ENCODE peak calls at places on chromosomes 1 and 21, in six cellular contexts. T is H9, Q is neuronal stem cell, V is mesenchymal stem cell, I is H1, J is trophoblast cell. G is an unnamed sample.

GRCh38 chr1:229940689-229941088 is 126.3 kb upstream of the GALNT2 start:
- DNase-seq in T (no peak), Q (no peak), V (no peak), J (no peak), I (no peak), G (peak; percentile 6)

GRCh38 chr1:6959491-6959890 is 174.2 kb downstream of the CAMTA1 start:
- DNase-seq in Q (no peak), J (peak; percentile 9), T (no peak), I (no peak), V (no peak), G (no peak)

GRCh38 chr1:210758261-210758660 is 375.7 kb downstream of the KCNH1 start:
- DNase-seq in J (no peak), T (no peak), V (no peak), I (no peak), Q (no peak), G (no peak)

GRCh38 chr1:94616503-94616902 is 74.9 kb upstream of the F3 start:
- DNase-seq in V (no peak), T (no peak), I (no peak), J (peak; percentile 59), Q (no peak), G (no peak)

GRCh38 chr1:109438798-109439297 is 12.6 kb upstream of the PSMA5 start:
- DNase-seq in V (peak; percentile 97), T (no peak), Q (no peak), J (no peak), I (no peak), G (peak; percentile 99)

GRCh38 chr1:89553195-89553584 is 28.6 kb downstream of the LRRC8B start:
- DNase-seq in J (no peak), Q (no peak), T (no peak), V (no peak), I (no peak), G (no peak)

GRCh38 chr1:3795453-3796214 is 664 bp downstream of the LRRC47 start:
- DNase-seq in J (no peak), I (no peak), V (peak; percentile 18), T (no peak), Q (no peak), G (no peak)

GRCh38 chr1:226443439-226443838 is 35.5 kb upstream of the PARP1 start:
- DNase-seq in J (no peak), Q (no peak), V (peak; percentile 12), T (no peak), I (no peak), G (peak; percentile 52)

GRCh38 chr1:232422901-232423300 is 207.0 kb downstream of the SIPA1L2 start:
- DNase-seq in T (no peak), J (peak; percentile 74), V (peak; percentile 40), Q (no peak), I (no peak), G (peak; percentile 53)

GRCh38 chr1:25802915-25803314 is 2.9 kb downstream of the SELENON start:
- DNase-seq in Q (no peak), V (no peak), I (no peak), J (no peak), T (no peak), G (no peak)

GRCh38 chr1:25799346-25799720 is 660 bp upstream of the SELENON start:
- DNase-seq in T (no peak), Q (no peak), J (no peak), V (no peak), I (no peak), G (no peak)

GRCh38 chr1:25799758-25800537 is at the start of gene SELENON:
- DNase-seq in Q (peak; percentile 62), T (peak; percentile 90), J (peak; percentile 38), I (no peak), V (peak; percentile 54), G (peak; percentile 28)

GRCh38 chr1:25798666-25799345 is 1.2 kb upstream of the SELENON start:
- DNase-seq in Q (no peak), I (no peak), J (no peak), T (no peak), V (no peak), G (no peak)

DNA sequence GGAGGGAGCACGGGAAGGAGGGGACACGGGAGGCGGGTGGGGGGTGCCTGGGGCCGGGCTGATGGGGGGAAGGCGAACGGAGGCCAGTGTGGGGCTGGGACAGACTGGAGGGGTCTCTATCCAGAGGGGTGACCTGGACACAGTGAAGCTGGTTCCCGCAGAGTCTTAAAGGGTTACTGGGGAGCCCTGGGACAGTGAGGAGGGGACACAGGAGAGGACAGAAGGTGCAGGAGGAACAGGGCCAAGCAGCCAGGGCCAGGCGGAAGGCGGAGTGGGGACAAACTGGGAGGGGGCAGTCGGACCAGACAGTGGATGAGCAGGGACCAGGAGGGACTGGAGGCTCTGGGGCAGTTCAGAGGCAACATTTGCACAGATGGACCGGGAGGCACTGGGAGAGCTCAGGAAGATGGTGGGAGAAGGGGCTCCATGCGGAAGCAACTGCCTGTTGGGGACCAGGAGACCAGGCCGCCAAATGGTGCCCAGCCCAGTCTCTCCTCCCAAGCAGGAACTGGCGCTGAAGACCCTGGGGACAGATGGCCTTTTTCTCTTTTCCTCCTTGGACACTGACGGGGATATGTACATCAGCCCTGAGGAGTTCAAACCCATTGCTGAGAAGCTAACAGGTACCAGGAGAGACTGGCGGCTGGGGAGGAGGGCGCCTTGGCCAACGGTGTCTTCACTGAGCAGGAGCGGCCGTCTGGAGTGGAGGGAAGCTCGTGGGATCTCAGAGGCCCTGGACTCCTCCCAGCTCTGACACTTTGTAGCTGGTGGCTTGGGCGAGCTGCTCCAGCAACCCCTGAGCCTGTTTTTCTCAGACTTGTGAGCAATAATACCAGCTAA is 765 bp downstream of the SELENON start:
- DNase-seq in J (no peak), I (no peak), T (no peak), Q (no peak), V (no peak), G (no peak)
- H2AK5ac ChIP-seq in J (no peak overlapping the region), I (no peak overlapping the region), T (no peak overlapping the region), Q (peak overlapping the region; percentile 76), V (peak overlapping the region; percentile 41), G (peak overlapping the region; percentile 37)

GRCh38 chr1:25246600-25247023 is 642 bp downstream of the RSRP1 start:
- DNase-seq in V (peak; percentile 27), J (no peak), T (no peak), Q (no peak), I (no peak), G (no peak)
- H2AFZ ChIP-seq in V (no peak overlapping the region), J (peak overlapping the region; percentile 50), T (no peak overlapping the region), Q (peak overlapping the region; percentile 97), I (no peak overlapping the region), G (peak overlapping the region; percentile 87)

GRCh38 chr1:93437976-93438605 is 9.8 kb upstream of the FNBP1L start:
- DNase-seq in J (peak; percentile 88), V (peak; percentile 61), T (no peak), Q (peak; percentile 11), I (no peak), G (peak; percentile 65)
- H2AK5ac ChIP-seq in J (no peak overlapping the region), V (no peak overlapping the region), T (no peak overlapping the region), Q (no peak overlapping the region), I (no peak overlapping the region), G (no peak overlapping the region)

DNA sequence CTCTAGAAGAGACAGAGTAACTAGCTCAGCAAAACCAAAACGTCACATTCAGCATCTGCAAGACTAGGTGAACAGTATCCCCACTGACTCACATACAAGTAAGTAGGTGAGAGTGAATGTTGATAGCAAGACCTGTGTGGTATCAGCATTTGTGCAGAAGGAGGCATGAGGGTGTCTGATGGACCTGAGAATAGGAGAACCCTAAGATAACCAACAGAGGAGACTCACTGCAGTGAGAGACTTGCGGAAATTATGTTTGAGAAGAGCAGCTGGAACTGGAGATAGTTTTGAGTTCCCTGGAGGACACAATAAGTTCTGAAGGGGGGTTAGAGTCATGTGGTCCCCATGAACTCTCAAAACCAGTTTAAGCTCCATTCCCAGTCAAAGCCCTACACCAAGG is 59.1 kb downstream of the DYRK1A start:
- DNase-seq in V (no peak), J (no peak), Q (no peak), I (no peak), T (no peak), G (no peak)
- H2AFZ ChIP-seq in V (no peak overlapping the region), J (no peak overlapping the region), Q (no peak overlapping the region), I (no peak overlapping the region), T (no peak overlapping the region), G (no peak overlapping the region)

DNA sequence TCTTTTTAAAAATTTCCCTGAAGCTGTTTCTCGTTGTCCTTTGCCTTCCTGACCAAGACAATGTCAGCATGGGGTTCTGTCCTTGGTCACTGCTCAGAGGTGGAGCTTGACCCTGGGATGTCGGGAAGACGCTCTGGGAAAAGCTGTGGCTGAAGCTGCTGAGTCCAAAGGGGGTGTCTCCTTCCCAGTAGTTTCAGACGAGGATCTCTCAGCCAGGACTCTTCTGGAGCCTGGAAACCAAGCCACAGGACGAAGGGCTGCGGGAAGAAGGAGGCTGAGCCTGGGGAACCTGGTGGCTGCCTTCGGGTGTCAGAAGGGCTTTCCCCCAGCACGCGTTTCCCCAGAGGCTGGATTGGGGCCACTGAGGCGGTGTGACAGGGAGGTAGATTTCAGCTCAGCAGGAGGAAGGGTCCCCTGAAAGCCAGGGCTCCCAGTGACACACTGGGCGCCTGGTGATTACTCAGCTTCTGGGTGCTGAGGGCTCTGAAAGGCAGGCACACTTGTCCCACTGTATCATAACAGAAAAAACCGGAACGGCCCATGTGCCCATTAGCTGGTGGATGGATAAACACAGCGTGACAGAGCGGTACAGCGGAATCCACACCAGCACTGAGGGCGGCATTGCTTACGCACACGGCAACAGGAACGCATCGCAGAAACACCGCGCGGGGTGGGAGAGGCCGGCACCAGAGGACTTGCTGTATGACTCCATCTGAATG is 5.0 kb upstream of the KRTAP12-1 start:
- DNase-seq in I (no peak), V (no peak), J (no peak), Q (no peak), T (peak; percentile 34), G (no peak)
- H2AK5ac ChIP-seq in I (peak overlapping the region; percentile 69), V (no peak overlapping the region), J (no peak overlapping the region), Q (no peak overlapping the region), T (no peak overlapping the region), G (no peak overlapping the region)